ENCODE peak calls at places on chromosomes 7 and 10, in five cellular contexts. One of them, this sample, is unnamed.

GRCh38 chr10:3452683-3453388 is 280.3 kb upstream of the PITRM1 start:
- DNase-seq in colonic mucosa: peak; percentile 9
- DNase-seq in hepatocyte: peak; percentile 49
- DNase-seq in BJ: peak; percentile 78
- DNase-seq in pancreas: no peak
- DNase-seq in this sample: no peak

GRCh38 chr10:30284860-30285594 is 64.1 kb downstream of the MTPAP start:
- DNase-seq in colonic mucosa: no peak
- DNase-seq in hepatocyte: peak; percentile 29
- DNase-seq in BJ: no peak
- DNase-seq in pancreas: no peak
- DNase-seq in this sample: no peak

GRCh38 chr10:109765838-109766237 is 157.5 kb downstream of the XPNPEP1 start:
- DNase-seq in colonic mucosa: no peak
- DNase-seq in hepatocyte: no peak
- DNase-seq in BJ: no peak
- DNase-seq in pancreas: no peak
- DNase-seq in this sample: no peak

GRCh38 chr10:77214799-77215198 is 422.8 kb downstream of the KCNMA1 start:
- DNase-seq in colonic mucosa: no peak
- DNase-seq in hepatocyte: no peak
- DNase-seq in BJ: no peak
- DNase-seq in pancreas: no peak
- DNase-seq in this sample: no peak

GRCh38 chr10:31604141-31604540 is 285.1 kb downstream of the ZEB1 start:
- DNase-seq in colonic mucosa: no peak
- DNase-seq in hepatocyte: peak; percentile 21
- DNase-seq in BJ: no peak
- DNase-seq in pancreas: no peak
- DNase-seq in this sample: peak; percentile 46

GRCh38 chr7:95976369-95976768 is 204.0 kb downstream of the DYNC1I1 start:
- DNase-seq in colonic mucosa: no peak
- DNase-seq in hepatocyte: no peak
- DNase-seq in BJ: no peak
- DNase-seq in pancreas: no peak
- DNase-seq in this sample: no peak

GRCh38 chr10:107417446-107417845 is 252.9 kb upstream of the SORCS1 start:
- DNase-seq in colonic mucosa: no peak
- DNase-seq in hepatocyte: no peak
- DNase-seq in BJ: no peak
- DNase-seq in pancreas: no peak
- DNase-seq in this sample: no peak

GRCh38 chr10:43225787-43226153 is 41.1 kb downstream of the RASGEF1A start:
- DNase-seq in colonic mucosa: peak; percentile 11
- DNase-seq in hepatocyte: no peak
- DNase-seq in BJ: no peak
- DNase-seq in pancreas: no peak
- DNase-seq in this sample: peak; percentile 3

GRCh38 chr10:90746829-90747228 is 111.0 kb downstream of the HTR7 start:
- DNase-seq in colonic mucosa: no peak
- DNase-seq in hepatocyte: no peak
- DNase-seq in BJ: no peak
- DNase-seq in pancreas: no peak
- DNase-seq in this sample: no peak

GRCh38 chr7:28776463-28777157 is 181.5 kb downstream of the TRIL start:
- DNase-seq in colonic mucosa: no peak
- DNase-seq in hepatocyte: no peak
- DNase-seq in BJ: no peak
- DNase-seq in pancreas: no peak
- DNase-seq in this sample: no peak

GRCh38 chr7:81484266-81484665 is 285.6 kb downstream of the HGF start:
- DNase-seq in colonic mucosa: no peak
- DNase-seq in hepatocyte: peak; percentile 55
- DNase-seq in BJ: peak; percentile 47
- DNase-seq in pancreas: no peak
- DNase-seq in this sample: no peak

GRCh38 chr10:34503704-34504103 is 311.4 kb downstream of the PARD3 start:
- DNase-seq in colonic mucosa: no peak
- DNase-seq in hepatocyte: no peak
- DNase-seq in BJ: no peak
- DNase-seq in pancreas: no peak
- DNase-seq in this sample: no peak

GRCh38 chr10:131885391-131886165 is 15.2 kb upstream of the PPP2R2D start:
- DNase-seq in colonic mucosa: peak; percentile 81
- DNase-seq in hepatocyte: peak; percentile 88
- DNase-seq in BJ: no peak
- DNase-seq in pancreas: peak; percentile 74
- DNase-seq in this sample: peak; percentile 74

GRCh38 chr7:69603937-69604494 is 5.7 kb downstream of the AUTS2 start:
- DNase-seq in colonic mucosa: no peak
- DNase-seq in hepatocyte: no peak
- DNase-seq in BJ: no peak
- DNase-seq in pancreas: no peak
- DNase-seq in this sample: no peak

GRCh38 chr10:3528271-3528670 is 256.7 kb downstream of the KLF6 start:
- DNase-seq in colonic mucosa: no peak
- DNase-seq in hepatocyte: no peak
- DNase-seq in BJ: no peak
- DNase-seq in pancreas: no peak
- DNase-seq in this sample: no peak

GRCh38 chr10:73894245-73894971 is 16.5 kb upstream of the PLAU start:
- DNase-seq in colonic mucosa: no peak
- DNase-seq in hepatocyte: no peak
- DNase-seq in BJ: no peak
- DNase-seq in pancreas: no peak
- DNase-seq in this sample: no peak

GRCh38 chr7:36348256-36348655 is 41.4 kb upstream of the ANLN start:
- DNase-seq in colonic mucosa: no peak
- DNase-seq in hepatocyte: no peak
- DNase-seq in BJ: peak; percentile 17
- DNase-seq in pancreas: no peak
- DNase-seq in this sample: no peak

GRCh38 chr7:55158541-55158940 is 139.7 kb downstream of the EGFR start:
- DNase-seq in colonic mucosa: no peak
- DNase-seq in hepatocyte: peak; percentile 48
- DNase-seq in BJ: peak; percentile 47
- DNase-seq in pancreas: no peak
- DNase-seq in this sample: no peak

GRCh38 chr10:12793106-12793505 is 208.4 kb downstream of the CCDC3 start:
- DNase-seq in colonic mucosa: peak; percentile 26
- DNase-seq in hepatocyte: peak; percentile 56
- DNase-seq in BJ: no peak
- DNase-seq in pancreas: no peak
- DNase-seq in this sample: no peak

GRCh38 chr10:767211-767610 is 77.7 kb upstream of the DIP2C start:
- DNase-seq in colonic mucosa: no peak
- DNase-seq in hepatocyte: no peak
- DNase-seq in BJ: no peak
- DNase-seq in pancreas: peak; percentile 72
- DNase-seq in this sample: no peak

GRCh38 chr7:25922296-25922695 is 229.7 kb upstream of the NFE2L3 start:
- DNase-seq in colonic mucosa: no peak
- DNase-seq in hepatocyte: no peak
- DNase-seq in BJ: no peak
- DNase-seq in pancreas: no peak
- DNase-seq in this sample: no peak

GRCh38 chr7:68224041-68224534 is 1227.5 kb downstream of the TYW1 start:
- DNase-seq in colonic mucosa: no peak
- DNase-seq in hepatocyte: no peak
- DNase-seq in BJ: no peak
- DNase-seq in pancreas: peak; percentile 23
- DNase-seq in this sample: no peak

GRCh38 chr7:26633557-26633956 is 230.8 kb downstream of the SKAP2 start:
- DNase-seq in colonic mucosa: no peak
- DNase-seq in hepatocyte: no peak
- DNase-seq in BJ: no peak
- DNase-seq in pancreas: no peak
- DNase-seq in this sample: no peak

GRCh38 chr7:159092701-159093121 is 52.0 kb downstream of the VIPR2 start:
- DNase-seq in colonic mucosa: no peak
- DNase-seq in hepatocyte: no peak
- DNase-seq in BJ: no peak
- DNase-seq in pancreas: no peak
- DNase-seq in this sample: peak; percentile 10

GRCh38 chr10:124558339-124558685 is 96.7 kb downstream of the LHPP start:
- DNase-seq in colonic mucosa: no peak
- DNase-seq in hepatocyte: no peak
- DNase-seq in BJ: no peak
- DNase-seq in pancreas: no peak
- DNase-seq in this sample: no peak

GRCh38 chr7:116025098-116025809 is 5.3 kb downstream of the TFEC start:
- DNase-seq in colonic mucosa: no peak
- DNase-seq in hepatocyte: peak; percentile 16
- DNase-seq in BJ: no peak
- DNase-seq in pancreas: no peak
- DNase-seq in this sample: no peak

GRCh38 chr10:3452234-3452633 is 279.7 kb upstream of the PITRM1 start:
- DNase-seq in colonic mucosa: peak; percentile 15
- DNase-seq in hepatocyte: peak; percentile 49
- DNase-seq in BJ: peak; percentile 79
- DNase-seq in pancreas: no peak
- DNase-seq in this sample: no peak

GRCh38 chr7:151306860-151307259 is 34.8 kb upstream of the NUB1 start:
- DNase-seq in colonic mucosa: no peak
- DNase-seq in hepatocyte: no peak
- DNase-seq in BJ: no peak
- DNase-seq in pancreas: no peak
- DNase-seq in this sample: no peak

GRCh38 chr7:132492841-132493445 is 83.3 kb downstream of the PLXNA4 start:
- DNase-seq in colonic mucosa: no peak
- DNase-seq in hepatocyte: no peak
- DNase-seq in BJ: no peak
- DNase-seq in pancreas: no peak
- DNase-seq in this sample: no peak

GRCh38 chr10:122128357-122128756 is 139.4 kb downstream of the TACC2 start:
- DNase-seq in colonic mucosa: no peak
- DNase-seq in hepatocyte: no peak
- DNase-seq in BJ: no peak
- DNase-seq in pancreas: no peak
- DNase-seq in this sample: no peak

GRCh38 chr7:139749545-139749944 is 28.3 kb downstream of the HIPK2 start:
- DNase-seq in colonic mucosa: no peak
- DNase-seq in hepatocyte: no peak
- DNase-seq in BJ: no peak
- DNase-seq in pancreas: no peak
- DNase-seq in this sample: no peak

GRCh38 chr7:40865441-40866233 is 730.8 kb downstream of the SUGCT start:
- DNase-seq in colonic mucosa: no peak
- DNase-seq in hepatocyte: peak; percentile 16
- DNase-seq in BJ: no peak
- DNase-seq in pancreas: no peak
- DNase-seq in this sample: no peak

GRCh38 chr10:91381562-91381923 is 28.6 kb upstream of the HECTD2 start:
- DNase-seq in colonic mucosa: no peak
- DNase-seq in hepatocyte: no peak
- DNase-seq in BJ: no peak
- DNase-seq in pancreas: no peak
- DNase-seq in this sample: no peak

DNA sequence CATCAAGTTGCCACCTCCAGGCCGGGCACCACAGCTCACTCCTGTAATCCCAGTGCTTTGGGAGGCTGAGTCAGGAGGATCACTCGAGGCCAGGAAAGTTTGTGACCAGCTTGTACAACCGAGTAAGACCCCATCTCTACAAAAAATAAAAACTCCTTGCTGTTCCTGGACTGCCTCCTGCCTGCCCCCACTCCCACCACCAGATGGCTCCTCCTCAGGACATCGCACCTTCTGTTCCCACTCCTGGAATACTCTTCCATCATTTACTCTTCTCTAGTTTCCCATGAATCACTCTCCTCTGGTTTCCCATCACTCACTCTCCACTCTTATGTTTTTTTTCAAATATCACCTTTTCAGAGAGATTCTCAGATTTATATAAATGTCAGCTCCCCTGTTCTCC is 540.7 kb downstream of the CALN1 start:
- DNase-seq in colonic mucosa: no peak
- DNase-seq in hepatocyte: no peak
- DNase-seq in BJ: no peak
- DNase-seq in pancreas: no peak
- DNase-seq in this sample: no peak
- TF ChIP-seq CTCF in colonic mucosa: no peak
- TF ChIP-seq CTCF in hepatocyte: peak; percentile 27
- TF ChIP-seq CTCF in BJ: no peak
- TF ChIP-seq CTCF in pancreas: no peak
- TF ChIP-seq CTCF in this sample: no peak

GRCh38 chr7:74234549-74234948 is 19.6 kb downstream of the RFC2 start:
- DNase-seq in colonic mucosa: no peak
- DNase-seq in hepatocyte: no peak
- DNase-seq in BJ: no peak
- DNase-seq in pancreas: no peak
- DNase-seq in this sample: no peak
- H3K36me3 ChIP-seq in colonic mucosa: no peaks in the 10 kb centered on the region
- H3K36me3 ChIP-seq in hepatocyte: no peaks in the 10 kb centered on the region
- H3K36me3 ChIP-seq in BJ: peaks cover 5% of the 10 kb centered on the region
- H3K36me3 ChIP-seq in pancreas: peaks cover 16% of the 10 kb centered on the region
- H3K36me3 ChIP-seq in this sample: peaks cover 91% of the 10 kb centered on the region

DNA sequence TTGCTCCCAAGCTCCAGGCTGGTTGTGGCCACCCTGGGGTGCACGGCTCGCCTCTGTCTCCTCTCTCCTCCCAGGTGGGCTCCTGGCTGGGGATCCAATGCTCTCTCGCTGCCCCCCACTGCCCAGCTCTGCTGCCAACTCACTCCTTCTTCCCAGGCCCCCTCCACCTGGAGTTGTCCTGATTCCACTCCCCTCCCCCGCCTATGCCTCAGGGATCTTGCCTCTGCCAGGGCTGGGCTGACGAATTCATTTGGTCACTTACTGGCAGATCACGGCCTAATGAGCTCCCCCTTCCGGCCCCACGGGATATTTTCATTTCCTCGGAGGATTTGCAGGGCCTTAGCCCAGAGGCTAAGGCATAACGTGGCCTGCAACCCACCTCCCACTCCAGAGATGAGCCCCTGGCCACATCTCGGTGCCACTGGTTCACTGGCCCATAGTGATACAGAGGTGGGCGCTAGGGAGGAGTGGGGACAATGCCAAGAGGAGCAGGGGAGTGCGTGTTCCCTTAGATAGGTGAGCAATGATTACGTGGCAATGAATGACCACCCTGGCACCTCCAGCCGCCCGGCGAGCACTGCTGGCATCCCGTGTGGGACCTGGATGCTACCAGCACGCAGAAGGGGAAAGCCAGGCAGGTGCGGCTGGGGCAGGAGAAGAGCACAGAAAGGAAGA is 344.6 kb upstream of the SHH start:
- DNase-seq in colonic mucosa: no peak
- DNase-seq in hepatocyte: peak; percentile 61
- DNase-seq in BJ: no peak
- DNase-seq in pancreas: peak; percentile 20
- DNase-seq in this sample: peak; percentile 19
- TF ChIP-seq CTCF in colonic mucosa: no peak
- TF ChIP-seq CTCF in hepatocyte: peak; percentile 37
- TF ChIP-seq CTCF in BJ: no peak
- TF ChIP-seq CTCF in pancreas: no peak
- TF ChIP-seq CTCF in this sample: peak; percentile 21

DNA sequence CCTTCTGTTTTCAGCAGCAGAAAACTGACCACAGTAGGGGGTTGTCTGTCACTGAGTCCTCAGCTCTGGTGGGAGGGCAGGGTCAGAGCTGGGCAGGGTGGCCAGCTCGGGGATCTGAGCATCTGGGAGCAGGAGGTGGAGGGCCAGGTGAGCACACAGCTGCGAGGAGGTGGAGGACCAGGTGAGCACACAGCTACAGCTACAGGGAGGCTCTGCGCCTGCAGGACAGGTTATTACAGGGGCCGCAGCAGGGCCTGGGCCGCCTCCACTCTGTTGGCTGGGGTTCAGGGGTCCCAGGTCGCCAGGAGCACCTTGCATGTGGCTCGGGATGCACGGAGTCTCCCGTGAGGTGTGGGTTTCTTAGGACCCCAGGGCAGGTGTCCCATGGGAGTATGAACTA is 52.4 kb upstream of the PRKAR1B start:
- DNase-seq in colonic mucosa: no peak
- DNase-seq in hepatocyte: no peak
- DNase-seq in BJ: no peak
- DNase-seq in pancreas: no peak
- DNase-seq in this sample: no peak
- H3K36me3 ChIP-seq in colonic mucosa: no peaks in the 10 kb centered on the region
- H3K36me3 ChIP-seq in hepatocyte: no peaks in the 10 kb centered on the region
- H3K36me3 ChIP-seq in BJ: peaks cover 18% of the 10 kb centered on the region
- H3K36me3 ChIP-seq in pancreas: peaks cover 27% of the 10 kb centered on the region
- H3K36me3 ChIP-seq in this sample: peaks cover 64% of the 10 kb centered on the region